ENCODE peak calls at places on chromosomes 12 and 14, in four cellular contexts. R, S, Y and O are unnamed samples.
A peak's percentile ranks its signal among the peaks of the same experiment; 100 is the strongest.

GRCh38 chr14:54762296-54762695 is 140.3 kb downstream of the GCH1 start:
- DNase-seq in R (no peak), S (no peak), Y (no peak), O (no peak)

GRCh38 chr14:101233861-101234587 is 327.3 kb upstream of the DIO3 start:
- DNase-seq in R (no peak), S (no peak), Y (no peak), O (no peak)

GRCh38 chr12:99140017-99140726 is 495.1 kb downstream of the APAF1 start:
- DNase-seq in R (no peak), S (no peak), Y (no peak), O (no peak)

GRCh38 chr12:51971679-51972423 is 20.4 kb downstream of the ACVR1B start:
- DNase-seq in R (no peak), S (no peak), Y (no peak), O (no peak)

GRCh38 chr14:73591690-73592448 is at the start of gene ACOT4:
- DNase-seq in R (peak; percentile 80), S (no peak), Y (peak; percentile 66), O (no peak)

GRCh38 chr14:61179776-61180398 is 101.3 kb downstream of the TMEM30B start:
- DNase-seq in R (no peak), S (no peak), Y (no peak), O (no peak)

GRCh38 chr12:104990950-104991349 is 4.8 kb downstream of the NOPCHAP1 start:
- DNase-seq in R (no peak), S (no peak), Y (no peak), O (no peak)

GRCh38 chr12:105986779-105987686 is 151.7 kb downstream of the NUAK1 start:
- DNase-seq in R (no peak), S (no peak), Y (no peak), O (no peak)

GRCh38 chr12:15214851-15215601 is 6.2 kb downstream of the RERG start:
- DNase-seq in R (no peak), S (no peak), Y (no peak), O (no peak)

GRCh38 chr12:12883369-12884001 is 7.9 kb upstream of the GPRC5A start:
- DNase-seq in R (no peak), S (no peak), Y (no peak), O (no peak)

GRCh38 chr12:52582971-52583456 is 9.4 kb upstream of the KRT74 start:
- DNase-seq in R (peak; percentile 77), S (no peak), Y (no peak), O (no peak)

GRCh38 chr12:45986646-45987338 is 3.6 kb downstream of the SCAF11 start:
- DNase-seq in R (no peak), S (no peak), Y (no peak), O (peak; percentile 55)

GRCh38 chr14:47191693-47192092 is 483.7 kb downstream of the MDGA2 start:
- DNase-seq in R (no peak), S (no peak), Y (no peak), O (no peak)

GRCh38 chr12:3077572-3078081 is 448 bp downstream of the TSPAN9 start:
- DNase-seq in R (peak; percentile 44), S (peak; percentile 72), Y (no peak), O (no peak)

GRCh38 chr12:26150737-26151450 is 26.1 kb upstream of the BHLHE41 start:
- DNase-seq in R (no peak), S (no peak), Y (no peak), O (no peak)

GRCh38 chr12:86698581-86698980 is 442.4 kb upstream of the MGAT4C start:
- DNase-seq in R (no peak), S (no peak), Y (no peak), O (no peak)

GRCh38 chr12:120998435-120998834 is 17.9 kb downstream of the C12orf43 start:
- DNase-seq in R (no peak), S (no peak), Y (no peak), O (no peak)

GRCh38 chr12:131564843-131565242 is 146.0 kb upstream of the SFSWAP start:
- DNase-seq in R (no peak), S (no peak), Y (no peak), O (no peak)

GRCh38 chr14:69261761-69262331 is 1.9 kb downstream of the GALNT16 start:
- DNase-seq in R (no peak), S (no peak), Y (no peak), O (no peak)

GRCh38 chr12:4168041-4168440 is 105.5 kb upstream of the CCND2 start:
- DNase-seq in R (no peak), S (no peak), Y (no peak), O (no peak)

GRCh38 chr14:100616854-100617714 is 29.9 kb upstream of the BEGAIN start:
- DNase-seq in R (no peak), S (peak; percentile 7), Y (no peak), O (no peak)

GRCh38 chr14:64636980-64637429 is 67.2 kb upstream of the PLEKHG3 start:
- DNase-seq in R (no peak), S (no peak), Y (no peak), O (no peak)
- TF ChIP-seq CTCF in R (no peak), S (no peak), Y (no peak), O (peak; percentile 58)

GRCh38 chr14:66507722-66508546 is at the start of gene GPHN:
- DNase-seq in R (peak; percentile 92), S (peak; percentile 93), Y (peak; percentile 98), O (peak; percentile 76)
- TF ChIP-seq CTCF in R (peak; percentile 20), S (peak; percentile 17), Y (peak; percentile 32), O (no peak)

DNA sequence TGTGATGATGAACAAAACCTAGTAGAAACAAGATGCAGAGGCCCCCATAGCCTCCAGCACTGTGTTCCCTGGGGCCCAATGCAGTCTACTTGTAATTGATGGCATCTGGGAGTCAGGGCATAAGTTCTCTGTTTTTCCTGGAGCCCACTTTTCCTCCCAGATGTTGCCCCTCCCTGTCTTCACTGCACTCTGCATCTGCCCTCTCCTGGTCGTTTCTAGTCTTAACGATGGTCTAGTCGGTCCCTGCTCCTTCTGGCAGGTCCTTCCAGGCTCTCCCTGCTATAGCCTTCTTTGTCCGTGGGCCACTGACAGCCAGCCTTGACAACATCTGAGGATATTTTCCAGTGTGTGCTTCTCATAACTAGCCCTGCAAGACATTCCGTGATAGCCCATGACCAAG is 208.3 kb downstream of the GXYLT1 start:
- DNase-seq in R (no peak), S (no peak), Y (no peak), O (no peak)
- TF ChIP-seq CTCF in R (no peak), S (no peak), Y (no peak), O (no peak)

DNA sequence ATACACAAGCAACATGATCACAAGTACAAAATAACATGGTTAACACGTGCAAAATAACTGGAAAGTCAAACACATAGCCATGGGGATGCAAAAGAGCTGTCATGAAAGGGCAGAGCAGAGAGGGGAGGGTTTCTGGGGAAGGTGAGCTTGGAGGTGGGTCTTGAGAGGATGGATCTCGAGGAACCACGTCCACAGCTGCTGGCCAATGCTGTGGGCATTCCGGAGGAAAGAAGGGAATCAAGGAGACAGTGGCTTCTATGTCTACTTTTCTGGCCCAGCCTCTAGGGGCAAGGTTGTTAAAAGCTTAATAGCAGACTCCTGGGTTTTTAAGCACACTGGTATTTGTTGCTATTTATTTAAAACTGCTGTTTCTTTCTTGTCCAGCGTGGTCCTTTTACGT is 8.4 kb upstream of the MYH7 start:
- DNase-seq in R (no peak), S (no peak), Y (no peak), O (no peak)
- TF ChIP-seq CTCF in R (no peak), S (no peak), Y (no peak), O (no peak)